ENCODE peak calls at places on chromosomes 2 and 18, in nine cellular contexts. T, N, L, J, V, H, F, X and I are unnamed samples.
A peak's percentile ranks its signal among the peaks of the same experiment; 100 is the strongest.

GRCh38 chr2:43057742-43058706 is 168.4 kb downstream of the ZFP36L2 start:
- DNase-seq in N (no peak), L (no peak), X (no peak), J (no peak), V (no peak), H (no peak), F (no peak), T (no peak), I (no peak)

GRCh38 chr18:47595816-47596501 is 334.5 kb downstream of the SMAD2 start:
- DNase-seq in H (no peak), N (peak; percentile 13), F (peak; percentile 14), V (peak; percentile 45), X (peak; percentile 65), L (no peak), J (peak; percentile 55), T (no peak), I (peak; percentile 0)

GRCh38 chr2:219542931-219543595 is 546 bp downstream of the CHPF start:
- DNase-seq in X (peak; percentile 41), F (peak; percentile 69), V (peak; percentile 56), L (peak; percentile 32), N (peak; percentile 28), T (no peak), J (peak; percentile 41), H (no peak), I (peak; percentile 26)

GRCh38 chr2:202114798-202115197 is 41.7 kb downstream of the KIAA2012 start:
- DNase-seq in H (no peak), T (no peak), J (no peak), L (no peak), X (no peak), V (peak; percentile 78), F (no peak), N (no peak), I (no peak)

GRCh38 chr2:140808816-140809215 is 1322.0 kb downstream of the LRP1B start:
- DNase-seq in L (no peak), J (no peak), T (no peak), V (peak; percentile 12), X (no peak), N (no peak), F (no peak), H (no peak), I (no peak)

GRCh38 chr2:126945118-126945517 is 46.4 kb downstream of the TEX51 start:
- DNase-seq in N (no peak), T (no peak), J (no peak), L (no peak), X (no peak), V (no peak), H (no peak), F (no peak), I (no peak)

GRCh38 chr18:49020621-49021021 is 69.9 kb upstream of the SMAD7 start:
- DNase-seq in T (no peak), N (no peak), L (no peak), H (no peak), X (no peak), V (no peak), F (peak; percentile 58), J (peak; percentile 7), I (no peak)

GRCh38 chr2:227163998-227164744 is at the start of the genes COL4A3 and COL4A4:
- DNase-seq in L (no peak), N (peak; percentile 51), H (no peak), X (peak; percentile 44), T (no peak), F (peak; percentile 36), V (no peak), J (peak; percentile 60), I (peak; percentile 28)

GRCh38 chr2:107078584-107078983 is 192.6 kb upstream of the ST6GAL2 start:
- DNase-seq in L (no peak), H (no peak), N (no peak), V (no peak), F (no peak), T (no peak), J (no peak), X (no peak), I (no peak)

GRCh38 chr18:43420950-43421349 is 143.7 kb upstream of the SYT4 start:
- DNase-seq in X (no peak), T (no peak), V (no peak), N (no peak), F (no peak), H (no peak), J (no peak), L (no peak), I (no peak)

GRCh38 chr2:33570681-33571080 is 28.4 kb downstream of the FAM98A start:
- DNase-seq in F (no peak), H (no peak), N (no peak), J (no peak), V (no peak), X (no peak), L (no peak), T (no peak), I (no peak)

GRCh38 chr2:149921911-149922616 is 334.5 kb upstream of the MMADHC start:
- DNase-seq in T (no peak), L (no peak), J (no peak), X (no peak), F (peak; percentile 80), H (no peak), V (no peak), N (no peak), I (no peak)

GRCh38 chr2:227485429-227485828 is 13.5 kb downstream of the AGFG1 start:
- DNase-seq in X (no peak), H (no peak), L (no peak), F (no peak), V (no peak), J (no peak), T (no peak), N (no peak), I (no peak)

GRCh38 chr2:235669269-235669831 is 175.5 kb downstream of the AGAP1 start:
- DNase-seq in N (peak; percentile 41), X (no peak), J (peak; percentile 77), T (no peak), L (peak; percentile 65), H (peak; percentile 21), V (no peak), F (peak; percentile 95), I (peak; percentile 49)

GRCh38 chr18:21112140-21112473 is 494 bp upstream of the ROCK1 start:
- DNase-seq in T (no peak), N (no peak), F (no peak), X (no peak), J (no peak), H (no peak), L (no peak), V (no peak), I (no peak)

GRCh38 chr18:21110667-21111350 is 804 bp downstream of the ROCK1 start:
- DNase-seq in H (no peak), F (peak; percentile 52), L (peak; percentile 32), J (peak; percentile 67), N (no peak), T (no peak), X (peak; percentile 38), V (peak; percentile 76), I (no peak)

GRCh38 chr18:21109936-21110666 is 1.5 kb downstream of the ROCK1 start:
- DNase-seq in H (no peak), J (no peak), N (no peak), T (no peak), V (no peak), F (no peak), L (no peak), X (no peak), I (no peak)

GRCh38 chr18:21112543-21113105 is 1.0 kb upstream of the ROCK1 start:
- DNase-seq in T (no peak), L (no peak), X (no peak), J (no peak), F (no peak), H (no peak), V (peak; percentile 20), N (no peak), I (no peak)

GRCh38 chr18:21111351-21112139 is at the start of gene ROCK1:
- DNase-seq in F (peak; percentile 95), J (peak; percentile 99), X (peak; percentile 98), V (peak; percentile 96), H (peak; percentile 85), N (peak; percentile 70), L (peak; percentile 98), T (peak; percentile 96), I (peak; percentile 95)
- TF ChIP-seq CTCF in F (no peak), J (no peak), X (no peak), V (no peak), H (no peak), N (no peak), L (no peak), T (no peak), I (no peak)

GRCh38 chr2:162330881-162331280 is 12.4 kb upstream of the IFIH1 start:
- DNase-seq in J (no peak), T (no peak), L (no peak), F (peak; percentile 54), X (no peak), H (no peak), V (no peak), N (no peak), I (no peak)

GRCh38 chr2:162328424-162329157 is 10.1 kb upstream of the IFIH1 start:
- DNase-seq in F (no peak), X (peak; percentile 23), J (no peak), L (no peak), T (no peak), N (no peak), V (no peak), H (no peak), I (no peak)

DNA sequence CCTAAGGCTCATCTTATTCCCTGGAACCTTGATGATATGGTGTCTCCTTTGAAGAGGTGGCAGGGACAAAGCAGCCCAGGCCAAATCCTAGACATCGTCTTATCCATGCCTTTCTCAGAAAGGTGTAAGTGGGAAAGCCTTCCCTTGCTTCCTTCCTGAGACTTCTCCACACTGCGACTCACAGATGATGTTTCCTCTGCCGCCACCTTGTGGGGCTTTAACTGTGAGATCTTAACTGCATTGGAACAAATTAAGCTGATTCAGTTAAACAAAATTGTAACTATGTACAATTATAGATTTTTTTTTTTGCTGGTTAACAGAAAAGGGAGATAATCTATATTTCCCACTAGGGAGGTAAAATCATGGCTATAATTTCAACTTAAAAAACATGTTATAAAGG is 10.0 kb upstream of the GCA start:
- DNase-seq in H (no peak), N (no peak), T (no peak), F (peak; percentile 60), X (no peak), V (peak; percentile 43), L (no peak), J (peak; percentile 51), I (peak; percentile 16)
- TF ChIP-seq CTCF in H (peak; percentile 59), N (peak; percentile 25), T (peak; percentile 42), F (peak; percentile 64), X (peak; percentile 63), V (peak; percentile 56), L (peak; percentile 45), J (peak; percentile 22), I (peak; percentile 61)

DNA sequence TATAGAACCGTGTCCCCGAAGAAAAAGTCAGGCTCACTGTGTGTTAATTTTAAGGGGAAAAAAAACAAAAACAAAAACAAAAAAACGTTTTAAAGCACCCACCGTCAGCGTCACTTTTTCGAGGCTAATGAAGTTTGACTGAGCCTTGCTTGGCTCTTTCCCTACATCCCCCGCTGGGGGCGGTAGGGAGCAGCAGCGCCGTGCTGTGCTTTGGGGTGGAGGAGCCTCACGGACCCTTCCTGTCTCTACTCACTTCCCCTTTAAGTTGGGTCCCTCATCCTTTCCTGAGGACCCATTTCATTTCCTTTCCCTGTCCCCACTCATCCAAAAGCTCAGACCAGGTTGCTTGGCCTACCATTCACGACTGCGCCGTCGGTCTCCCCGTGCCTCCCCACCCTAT is 82.8 kb upstream of the RPL31 start:
- DNase-seq in J (no peak), T (no peak), L (no peak), N (no peak), V (peak; percentile 50), F (no peak), X (peak; percentile 40), H (no peak), I (no peak)
- TF ChIP-seq CTCF in J (no peak), T (peak; percentile 18), L (peak; percentile 65), N (no peak), V (peak; percentile 87), F (peak; percentile 52), X (peak; percentile 43), H (peak; percentile 72), I (no peak)

GRCh38 chr2:221572180-221572820 is at the start of gene EPHA4:
- DNase-seq in V (no peak), X (peak; percentile 91), L (peak; percentile 90), T (peak; percentile 80), J (peak; percentile 91), F (peak; percentile 91), N (peak; percentile 72), H (peak; percentile 33), I (peak; percentile 93)
- TF ChIP-seq CTCF in V (no peak), X (peak; percentile 16), L (no peak), T (peak; percentile 9), J (no peak), F (no peak), N (no peak), H (no peak), I (no peak)